ENCODE peak calls at places on chromosome 11, in six cellular contexts. One of them, this sample, is unnamed.
A peak's percentile ranks its signal among the peaks of the same experiment; 100 is the strongest.

GRCh38 chr11:3969200-3969599 is 113.7 kb downstream of the STIM1 start:
- DNase-seq in heart left ventricle: no peak
- DNase-seq in cardiac fibroblast: no peak
- DNase-seq in AG10803: no peak
- DNase-seq in fibroblast of lung: no peak
- DNase-seq in OCI-LY7: no peak
- DNase-seq in this sample: no peak

GRCh38 chr11:28819741-28820140 is 711.6 kb downstream of the METTL15 start:
- DNase-seq in AG10803: no peak
- DNase-seq in fibroblast of lung: no peak
- DNase-seq in heart left ventricle: no peak
- DNase-seq in cardiac fibroblast: peak; percentile 41
- DNase-seq in OCI-LY7: no peak
- DNase-seq in this sample: no peak

GRCh38 chr11:117143390-117143789 is 697 bp upstream of the PAFAH1B2 start:
- DNase-seq in AG10803: peak; percentile 36
- DNase-seq in cardiac fibroblast: peak; percentile 59
- DNase-seq in heart left ventricle: peak; percentile 50
- DNase-seq in OCI-LY7: peak; percentile 55
- DNase-seq in fibroblast of lung: peak; percentile 65
- DNase-seq in this sample: no peak

GRCh38 chr11:103798456-103798855 is 238.0 kb upstream of the DDI1 start:
- DNase-seq in OCI-LY7: no peak
- DNase-seq in cardiac fibroblast: peak; percentile 58
- DNase-seq in heart left ventricle: no peak
- DNase-seq in fibroblast of lung: no peak
- DNase-seq in AG10803: no peak
- DNase-seq in this sample: no peak

GRCh38 chr11:3860360-3860759 is 4.9 kb downstream of the STIM1 start:
- DNase-seq in AG10803: no peak
- DNase-seq in cardiac fibroblast: no peak
- DNase-seq in fibroblast of lung: no peak
- DNase-seq in OCI-LY7: no peak
- DNase-seq in heart left ventricle: no peak
- DNase-seq in this sample: no peak

GRCh38 chr11:5600374-5600851 is 4.0 kb downstream of the TRIM6 start:
- DNase-seq in OCI-LY7: peak; percentile 82
- DNase-seq in cardiac fibroblast: peak; percentile 93
- DNase-seq in heart left ventricle: peak; percentile 65
- DNase-seq in fibroblast of lung: peak; percentile 86
- DNase-seq in AG10803: peak; percentile 74
- DNase-seq in this sample: peak; percentile 74

GRCh38 chr11:124900464-124900863 is 2.8 kb upstream of the ROBO4 start:
- DNase-seq in heart left ventricle: no peak
- DNase-seq in AG10803: peak; percentile 90
- DNase-seq in fibroblast of lung: peak; percentile 89
- DNase-seq in cardiac fibroblast: peak; percentile 96
- DNase-seq in OCI-LY7: no peak
- DNase-seq in this sample: no peak

GRCh38 chr11:65559535-65559934 is 1.4 kb upstream of the LTBP3 start:
- DNase-seq in heart left ventricle: no peak
- DNase-seq in OCI-LY7: no peak
- DNase-seq in fibroblast of lung: no peak
- DNase-seq in AG10803: no peak
- DNase-seq in cardiac fibroblast: no peak
- DNase-seq in this sample: no peak

GRCh38 chr11:74685905-74686304 is 45.3 kb downstream of the CHRDL2 start:
- DNase-seq in heart left ventricle: no peak
- DNase-seq in cardiac fibroblast: no peak
- DNase-seq in fibroblast of lung: no peak
- DNase-seq in OCI-LY7: no peak
- DNase-seq in AG10803: no peak
- DNase-seq in this sample: no peak

GRCh38 chr11:114135737-114136151 is 76.2 kb downstream of the ZBTB16 start:
- DNase-seq in AG10803: peak; percentile 82
- DNase-seq in OCI-LY7: no peak
- DNase-seq in fibroblast of lung: peak; percentile 29
- DNase-seq in cardiac fibroblast: peak; percentile 83
- DNase-seq in heart left ventricle: no peak
- DNase-seq in this sample: no peak

GRCh38 chr11:113638378-113638777 is 67.7 kb downstream of the TMPRSS5 start:
- DNase-seq in OCI-LY7: no peak
- DNase-seq in AG10803: no peak
- DNase-seq in fibroblast of lung: peak; percentile 8
- DNase-seq in cardiac fibroblast: no peak
- DNase-seq in heart left ventricle: no peak
- DNase-seq in this sample: no peak

GRCh38 chr11:120384476-120384875 is 48.3 kb downstream of the ARHGEF12 start:
- DNase-seq in cardiac fibroblast: no peak
- DNase-seq in heart left ventricle: no peak
- DNase-seq in fibroblast of lung: no peak
- DNase-seq in AG10803: no peak
- DNase-seq in OCI-LY7: no peak
- DNase-seq in this sample: no peak

GRCh38 chr11:120079750-120080610 is 57.9 kb downstream of the TRIM29 start:
- DNase-seq in fibroblast of lung: no peak
- DNase-seq in heart left ventricle: no peak
- DNase-seq in AG10803: no peak
- DNase-seq in OCI-LY7: peak; percentile 15
- DNase-seq in cardiac fibroblast: no peak
- DNase-seq in this sample: no peak

GRCh38 chr11:107384136-107384535 is 73.5 kb downstream of the CWF19L2 start:
- DNase-seq in OCI-LY7: no peak
- DNase-seq in AG10803: no peak
- DNase-seq in fibroblast of lung: no peak
- DNase-seq in cardiac fibroblast: no peak
- DNase-seq in heart left ventricle: no peak
- DNase-seq in this sample: no peak

GRCh38 chr11:96388891-96389603 is 665 bp downstream of the CCDC82 start:
- DNase-seq in cardiac fibroblast: no peak
- DNase-seq in fibroblast of lung: peak; percentile 65
- DNase-seq in AG10803: peak; percentile 29
- DNase-seq in heart left ventricle: no peak
- DNase-seq in OCI-LY7: peak; percentile 62
- DNase-seq in this sample: no peak

GRCh38 chr11:121082670-121083069 is 18.4 kb upstream of the TECTA start:
- DNase-seq in fibroblast of lung: no peak
- DNase-seq in AG10803: peak; percentile 5
- DNase-seq in OCI-LY7: no peak
- DNase-seq in heart left ventricle: no peak
- DNase-seq in cardiac fibroblast: peak; percentile 14
- DNase-seq in this sample: no peak

GRCh38 chr11:75625970-75626691 is 42.7 kb downstream of the MAP6 start:
- DNase-seq in fibroblast of lung: peak; percentile 91
- DNase-seq in cardiac fibroblast: peak; percentile 89
- DNase-seq in AG10803: peak; percentile 83
- DNase-seq in OCI-LY7: no peak
- DNase-seq in heart left ventricle: no peak
- DNase-seq in this sample: no peak

GRCh38 chr11:120186799-120187591 is 23.8 kb upstream of the OAF start:
- DNase-seq in AG10803: peak; percentile 25
- DNase-seq in heart left ventricle: peak; percentile 54
- DNase-seq in OCI-LY7: no peak
- DNase-seq in fibroblast of lung: peak; percentile 59
- DNase-seq in cardiac fibroblast: no peak
- DNase-seq in this sample: no peak

GRCh38 chr11:6096417-6096816 is 11.1 kb upstream of the OR56B4 start:
- DNase-seq in cardiac fibroblast: peak; percentile 6
- DNase-seq in heart left ventricle: no peak
- DNase-seq in fibroblast of lung: no peak
- DNase-seq in AG10803: no peak
- DNase-seq in OCI-LY7: peak; percentile 83
- DNase-seq in this sample: no peak

GRCh38 chr11:2932850-2933251 is 3.6 kb upstream of the PHLDA2 start:
- DNase-seq in cardiac fibroblast: peak; percentile 64
- DNase-seq in heart left ventricle: peak; percentile 17
- DNase-seq in OCI-LY7: no peak
- DNase-seq in AG10803: peak; percentile 39
- DNase-seq in fibroblast of lung: peak; percentile 67
- DNase-seq in this sample: no peak

GRCh38 chr11:80432051-80432450 is 991.2 kb upstream of the TENM4 start:
- DNase-seq in cardiac fibroblast: no peak
- DNase-seq in heart left ventricle: no peak
- DNase-seq in OCI-LY7: no peak
- DNase-seq in AG10803: no peak
- DNase-seq in fibroblast of lung: no peak
- DNase-seq in this sample: peak; percentile 94
- TF ChIP-seq CTCF in cardiac fibroblast: no peak
- TF ChIP-seq CTCF in heart left ventricle: no peak
- TF ChIP-seq CTCF in OCI-LY7: no peak
- TF ChIP-seq CTCF in AG10803: no peak
- TF ChIP-seq CTCF in fibroblast of lung: no peak
- TF ChIP-seq CTCF in this sample: no peak

GRCh38 chr11:19345519-19345847 is 104.7 kb upstream of the E2F8 start:
- DNase-seq in OCI-LY7: no peak
- DNase-seq in heart left ventricle: no peak
- DNase-seq in cardiac fibroblast: peak; percentile 46
- DNase-seq in AG10803: no peak
- DNase-seq in fibroblast of lung: no peak
- DNase-seq in this sample: no peak

GRCh38 chr11:19342036-19342435 is 101.3 kb upstream of the E2F8 start:
- DNase-seq in heart left ventricle: no peak
- DNase-seq in OCI-LY7: no peak
- DNase-seq in cardiac fibroblast: no peak
- DNase-seq in fibroblast of lung: no peak
- DNase-seq in AG10803: no peak
- DNase-seq in this sample: no peak

GRCh38 chr11:19345848-19346681 is 105.3 kb upstream of the E2F8 start:
- DNase-seq in fibroblast of lung: no peak
- DNase-seq in heart left ventricle: peak; percentile 27
- DNase-seq in cardiac fibroblast: peak; percentile 57
- DNase-seq in AG10803: no peak
- DNase-seq in OCI-LY7: peak; percentile 16
- DNase-seq in this sample: no peak

GRCh38 chr11:19347911-19348310 is 107.2 kb upstream of the E2F8 start:
- DNase-seq in heart left ventricle: no peak
- DNase-seq in cardiac fibroblast: peak; percentile 46
- DNase-seq in OCI-LY7: no peak
- DNase-seq in fibroblast of lung: no peak
- DNase-seq in AG10803: no peak
- DNase-seq in this sample: no peak

DNA sequence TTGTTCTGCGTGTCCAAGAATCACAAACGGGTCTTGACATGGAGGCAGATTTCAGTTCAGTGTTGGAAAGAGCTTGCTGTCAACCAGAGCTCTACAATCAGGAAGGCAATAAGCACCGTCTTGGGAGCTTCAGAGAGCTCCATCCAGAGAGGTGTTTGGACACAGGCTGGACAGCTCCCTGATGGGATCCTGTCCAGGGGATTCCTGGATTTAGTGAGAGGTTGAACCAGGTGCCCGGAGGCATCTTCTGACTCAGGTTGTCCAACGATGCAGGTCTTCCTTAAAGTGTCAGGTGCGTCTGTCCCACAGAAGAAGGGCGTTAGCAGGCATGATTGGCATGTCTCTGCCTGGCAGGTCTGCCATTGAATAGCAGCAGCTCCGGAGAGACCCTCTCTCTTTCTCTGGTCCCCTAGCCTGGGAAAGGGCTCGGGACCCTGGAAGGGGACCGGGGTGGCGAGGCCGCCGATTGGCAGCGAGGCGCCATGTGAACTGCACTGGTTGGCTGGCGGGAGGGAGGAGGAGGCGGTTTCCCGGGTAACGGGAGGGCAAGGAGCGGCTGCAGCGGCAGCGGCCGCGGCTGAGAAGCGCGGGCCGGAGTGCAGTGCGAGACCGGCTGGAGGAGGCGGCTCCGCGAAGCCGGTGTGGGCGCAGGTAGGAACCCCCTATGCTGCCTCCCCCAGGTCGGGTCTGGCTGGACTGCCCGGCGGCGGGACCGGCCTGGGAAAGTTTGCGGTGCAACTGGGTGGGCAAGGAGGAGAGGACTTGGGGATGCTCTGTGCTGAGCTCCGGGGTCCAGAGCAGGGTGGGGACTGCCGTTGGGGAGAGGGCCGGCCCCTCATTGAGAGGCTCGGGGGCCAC is 104.1 kb upstream of the E2F8 start:
- DNase-seq in heart left ventricle: peak; percentile 36
- DNase-seq in AG10803: peak; percentile 38
- DNase-seq in fibroblast of lung: peak; percentile 20
- DNase-seq in OCI-LY7: no peak
- DNase-seq in cardiac fibroblast: peak; percentile 74
- DNase-seq in this sample: no peak
- H3K4me3 ChIP-seq in heart left ventricle: peak overlapping the region; percentile 56
- H3K4me3 ChIP-seq in AG10803: peak overlapping the region; percentile 60
- H3K4me3 ChIP-seq in fibroblast of lung: peak overlapping the region; percentile 62
- H3K4me3 ChIP-seq in OCI-LY7: no peak overlapping the region
- H3K4me3 ChIP-seq in cardiac fibroblast: peak overlapping the region; percentile 96
- H3K4me3 ChIP-seq in this sample: peak overlapping the region; percentile 17

DNA sequence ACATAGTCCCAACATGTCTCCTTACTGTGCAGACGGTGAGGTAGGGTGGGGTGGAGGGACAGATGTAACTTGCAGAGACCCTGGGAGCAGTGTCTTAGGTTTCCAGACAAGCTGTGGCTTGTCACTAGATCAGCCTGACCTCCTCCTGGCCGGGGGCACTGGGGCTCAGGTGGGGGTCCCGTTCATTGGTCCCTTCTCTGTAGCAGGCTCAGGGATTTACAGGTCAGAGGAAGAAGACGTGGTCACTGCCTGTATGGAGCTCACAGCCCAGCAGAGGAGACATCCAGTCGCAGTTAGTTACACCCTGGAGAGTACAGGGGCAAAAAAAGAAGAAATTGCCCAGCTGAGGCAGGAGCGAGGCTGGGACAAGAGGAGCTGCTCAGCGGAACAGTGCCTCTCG is 22.0 kb upstream of the TUB start:
- DNase-seq in OCI-LY7: no peak
- DNase-seq in cardiac fibroblast: no peak
- DNase-seq in fibroblast of lung: no peak
- DNase-seq in AG10803: no peak
- DNase-seq in heart left ventricle: no peak
- DNase-seq in this sample: no peak
- TF ChIP-seq CTCF in OCI-LY7: no peak
- TF ChIP-seq CTCF in cardiac fibroblast: no peak
- TF ChIP-seq CTCF in fibroblast of lung: no peak
- TF ChIP-seq CTCF in AG10803: no peak
- TF ChIP-seq CTCF in heart left ventricle: no peak
- TF ChIP-seq CTCF in this sample: no peak

DNA sequence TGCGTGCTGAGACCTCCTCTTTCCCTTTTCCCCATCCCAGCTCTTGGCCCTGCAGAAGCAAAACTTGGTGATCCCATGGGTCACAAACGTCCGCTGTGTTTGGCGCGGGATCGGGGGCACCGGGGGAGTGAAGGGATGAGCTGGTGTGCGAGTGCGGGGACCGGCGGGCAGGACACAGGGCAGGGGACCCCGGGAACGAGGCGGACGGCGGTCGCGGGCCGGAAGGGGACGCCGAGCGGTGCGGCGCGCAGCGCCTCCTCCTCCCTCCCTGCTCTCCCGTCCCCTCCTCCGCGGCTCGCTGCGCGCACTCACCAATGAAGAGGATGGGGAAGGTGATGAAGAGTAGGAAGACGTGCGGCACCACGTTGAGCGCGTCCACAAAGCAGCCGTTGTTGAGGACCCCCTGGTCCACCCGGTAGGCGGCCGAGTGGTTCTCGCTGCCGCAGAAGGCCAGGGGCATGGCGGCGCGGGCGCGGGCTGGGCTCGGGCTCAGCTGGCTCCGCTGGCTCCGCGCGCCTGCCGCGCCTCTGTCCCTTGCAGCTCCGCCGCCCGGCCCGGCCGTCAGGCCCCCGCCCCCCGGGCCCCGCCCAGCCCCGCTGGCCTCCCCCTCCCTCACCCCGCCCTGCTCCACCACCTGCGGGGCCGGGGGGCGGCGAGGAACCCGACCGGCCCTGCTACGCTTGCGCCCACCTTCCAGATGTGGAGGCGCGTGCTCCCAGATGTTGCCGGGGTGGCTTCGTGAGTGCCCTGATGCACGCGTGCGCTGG is at the start of gene ABCC8:
- DNase-seq in fibroblast of lung: no peak
- DNase-seq in AG10803: no peak
- DNase-seq in OCI-LY7: no peak
- DNase-seq in heart left ventricle: no peak
- DNase-seq in cardiac fibroblast: no peak
- DNase-seq in this sample: no peak
- H3K4me3 ChIP-seq in fibroblast of lung: no peak within 1 kb of the TSS
- H3K4me3 ChIP-seq in AG10803: no peak within 1 kb of the TSS
- H3K4me3 ChIP-seq in OCI-LY7: no peak within 1 kb of the TSS
- H3K4me3 ChIP-seq in heart left ventricle: peak within 1 kb of the TSS; percentile 55
- H3K4me3 ChIP-seq in cardiac fibroblast: no peak within 1 kb of the TSS
- H3K4me3 ChIP-seq in this sample: no peak within 1 kb of the TSS